ENCODE peak calls at places on chromosomes 4 and X, in ten cellular contexts. V, K, W, S, Z, J, Q, H, U and Y are unnamed samples.
A peak's percentile ranks its signal among the peaks of the same experiment; 100 is the strongest.

GRCh38 chr4:2245787-2246275 is 3.9 kb upstream of the HAUS3 start:
- DNase-seq in V (no peak), K (no peak), W (no peak), S (no peak), Z (no peak), J (no peak), Q (no peak), H (no peak), U (no peak), Y (no peak)

GRCh38 chr4:176274441-176274840 is 5.4 kb upstream of the ASB5 start:
- DNase-seq in V (no peak), K (peak; percentile 90), W (no peak), S (no peak), Z (no peak), J (no peak), Q (peak; percentile 59), H (no peak), U (peak; percentile 68), Y (no peak)

GRCh38 chr4:3487861-3488260 is 24.8 kb downstream of the DOK7 start:
- DNase-seq in V (no peak), K (no peak), W (no peak), S (no peak), Z (no peak), J (no peak), Q (no peak), H (no peak), U (no peak), Y (no peak)

GRCh38 chr4:121764702-121765367 is at the start of gene SMIM43:
- DNase-seq in V (peak; percentile 55), K (peak; percentile 18), W (no peak), S (no peak), Z (no peak), J (no peak), Q (no peak), H (no peak), U (peak; percentile 17), Y (peak; percentile 28)

GRCh38 chrX:47218920-47219815 is 687 bp downstream of the CDK16 start:
- DNase-seq in V (peak; percentile 57), K (no peak), W (peak; percentile 54), S (no peak), Z (peak; percentile 42), J (peak; percentile 69), Q (no peak), H (no peak), U (no peak), Y (peak; percentile 59)

GRCh38 chrX:71637848-71638247 is 19.5 kb upstream of the CXCR3 start:
- DNase-seq in V (no peak), K (no peak), W (no peak), S (peak; percentile 38), Z (no peak), J (no peak), Q (no peak), H (no peak), U (peak; percentile 31), Y (no peak)

GRCh38 chr4:174080361-174080760 is 203.1 kb downstream of the FBXO8 start:
- DNase-seq in V (no peak), K (no peak), W (no peak), S (peak; percentile 93), Z (no peak), J (no peak), Q (no peak), H (no peak), U (no peak), Y (no peak)

GRCh38 chrX:72554448-72555140 is 18.0 kb downstream of the HDAC8 start:
- DNase-seq in V (peak; percentile 17), K (no peak), W (peak; percentile 78), S (peak; percentile 13), Z (no peak), J (peak; percentile 36), Q (peak; percentile 42), H (no peak), U (no peak), Y (peak; percentile 12)

GRCh38 chr4:23114538-23114937 is 421.8 kb downstream of the GBA3 start:
- DNase-seq in V (no peak), K (no peak), W (no peak), S (no peak), Z (no peak), J (no peak), Q (no peak), H (no peak), U (no peak), Y (no peak)

GRCh38 chrX:37871626-37872302 is 24.4 kb upstream of the DYNLT3 start:
- DNase-seq in V (no peak), K (peak; percentile 82), W (peak; percentile 38), S (peak; percentile 90), Z (no peak), J (no peak), Q (peak; percentile 61), H (no peak), U (peak; percentile 83), Y (no peak)

GRCh38 chr4:185847352-185848078 is 35.5 kb upstream of the SORBS2 start:
- DNase-seq in V (peak; percentile 46), K (peak; percentile 73), W (no peak), S (peak; percentile 84), Z (no peak), J (peak; percentile 26), Q (peak; percentile 94), H (no peak), U (peak; percentile 74), Y (no peak)

GRCh38 chrX:110036162-110037033 is 33.5 kb downstream of the TMEM164 start:
- DNase-seq in V (no peak), K (no peak), W (no peak), S (no peak), Z (no peak), J (no peak), Q (no peak), H (no peak), U (no peak), Y (no peak)

GRCh38 chr4:137794779-137795178 is 262.5 kb upstream of the PCDH18 start:
- DNase-seq in V (no peak), K (peak; percentile 1), W (no peak), S (no peak), Z (no peak), J (no peak), Q (peak; percentile 2), H (no peak), U (peak; percentile 38), Y (no peak)

GRCh38 chr4:99077177-99077576 is 11.4 kb downstream of the ADH5 start:
- DNase-seq in V (no peak), K (no peak), W (no peak), S (no peak), Z (no peak), J (no peak), Q (no peak), H (no peak), U (no peak), Y (no peak)

GRCh38 chrX:143788265-143788664 is 67.7 kb upstream of the SPANXN2 start:
- DNase-seq in V (no peak), K (peak; percentile 21), W (no peak), S (peak; percentile 13), Z (no peak), J (no peak), Q (no peak), H (no peak), U (peak; percentile 38), Y (no peak)
- TF ChIP-seq CTCF in V (peak; percentile 43), K (peak; percentile 71), W (no peak), S (peak; percentile 37), Z (no peak), J (no peak), Q (no peak), H (no peak), U (peak; percentile 52), Y (peak; percentile 57)

DNA sequence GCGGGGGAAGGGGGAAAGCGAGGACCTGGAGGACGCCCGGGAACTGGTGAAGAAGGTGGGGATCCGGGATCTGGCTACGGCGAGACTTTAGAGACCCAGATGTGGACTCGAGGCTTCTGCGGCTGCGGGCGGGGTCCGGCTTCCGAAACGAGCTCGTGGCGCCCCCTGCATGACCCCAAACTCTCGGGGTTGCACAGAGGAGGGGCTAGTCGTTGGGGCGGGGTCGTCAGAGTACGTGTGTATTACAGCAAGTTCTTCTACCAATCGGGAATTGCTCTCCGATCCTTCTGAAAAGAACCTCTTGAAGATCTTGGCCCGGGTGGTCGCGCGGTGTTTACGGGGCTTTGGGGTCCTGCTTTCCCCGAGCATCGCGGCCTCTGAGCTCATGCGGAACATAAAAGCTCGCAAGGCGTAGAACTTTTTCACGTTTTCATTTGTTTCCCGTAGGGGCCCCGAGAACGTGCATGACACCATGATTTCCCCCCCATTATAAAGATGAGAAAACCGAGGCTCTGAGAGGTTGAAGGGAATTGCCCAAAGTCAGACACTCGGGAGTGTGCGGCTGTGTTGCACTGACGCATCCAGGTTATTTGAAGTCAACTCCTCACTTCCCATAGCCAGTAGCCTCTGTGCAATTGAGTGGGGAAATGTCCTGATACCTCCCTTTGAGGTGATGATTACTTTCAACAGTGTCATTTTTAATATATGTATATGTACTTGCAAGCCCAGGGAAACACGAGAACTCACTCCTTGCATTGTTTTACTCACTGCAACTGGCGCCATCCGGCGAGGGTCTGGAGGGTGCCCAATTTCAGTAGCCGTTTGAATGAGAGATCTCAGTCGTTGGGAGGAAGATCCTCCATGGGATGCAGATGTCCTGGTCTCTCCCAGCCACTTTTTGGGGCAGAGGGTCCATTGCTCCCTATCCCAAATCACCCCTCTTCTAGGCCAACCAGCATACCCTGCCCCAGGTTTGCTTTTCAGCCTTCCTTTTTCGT is at the start of gene BEND4:
- DNase-seq in V (no peak), K (no peak), W (no peak), S (no peak), Z (peak; percentile 66), J (peak; percentile 26), Q (no peak), H (no peak), U (no peak), Y (peak; percentile 19)
- TF ChIP-seq CTCF in V (peak; percentile 18), K (no peak), W (no peak), S (no peak), Z (no peak), J (no peak), Q (no peak), H (no peak), U (no peak), Y (no peak)

DNA sequence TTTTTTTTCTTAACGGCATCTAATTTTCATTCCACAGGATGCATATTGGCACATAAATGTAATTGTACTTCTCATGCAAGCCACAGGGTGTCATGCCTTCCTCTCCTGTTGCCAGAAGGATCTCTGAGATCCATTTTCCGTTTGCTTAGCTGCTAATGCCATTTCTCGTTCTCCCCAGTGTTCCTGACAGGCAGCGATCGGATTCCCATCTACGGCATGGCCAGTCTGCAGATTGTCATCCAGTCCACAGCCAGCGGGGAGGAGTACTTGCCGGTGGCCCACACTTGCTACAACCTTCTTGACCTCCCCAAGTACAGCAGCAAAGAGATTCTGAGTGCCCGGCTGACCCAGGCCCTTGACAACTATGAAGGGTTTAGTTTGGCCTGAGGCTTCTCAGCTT is 8.9 kb upstream of the NAP1L5 start:
- DNase-seq in V (peak; percentile 52), K (peak; percentile 26), W (no peak), S (peak; percentile 64), Z (no peak), J (no peak), Q (no peak), H (no peak), U (peak; percentile 82), Y (no peak)
- TF ChIP-seq CTCF in V (peak; percentile 70), K (peak; percentile 59), W (no peak), S (peak; percentile 63), Z (no peak), J (no peak), Q (peak; percentile 53), H (no peak), U (peak; percentile 74), Y (peak; percentile 56)

DNA sequence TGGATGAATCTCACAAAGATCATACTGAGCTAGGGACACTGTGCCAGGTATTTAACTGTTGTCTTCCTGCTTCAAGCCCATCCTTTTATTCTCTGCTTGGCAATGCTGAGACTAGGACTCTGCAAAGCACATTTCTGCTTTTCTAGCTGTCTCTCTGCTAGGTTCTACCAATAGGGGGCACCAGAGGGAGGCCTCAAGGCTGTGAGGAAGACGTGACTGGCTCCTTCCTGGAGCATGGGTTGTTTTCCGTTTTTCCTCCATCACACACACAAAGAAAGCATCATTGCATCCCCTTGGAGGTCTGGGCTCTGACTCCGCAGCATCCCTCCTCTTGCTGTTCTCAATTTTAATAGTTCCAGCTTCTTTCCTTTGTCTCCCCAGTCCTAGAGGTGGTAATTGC is 10.9 kb upstream of the DCTD start:
- DNase-seq in V (no peak), K (no peak), W (no peak), S (no peak), Z (no peak), J (no peak), Q (no peak), H (no peak), U (no peak), Y (no peak)
- TF ChIP-seq CTCF in V (peak; percentile 59), K (peak; percentile 27), W (peak; percentile 25), S (peak; percentile 39), Z (peak; percentile 24), J (no peak), Q (peak; percentile 38), H (no peak), U (peak; percentile 4), Y (peak; percentile 36)